ENCODE peak calls at places on chromosomes 5 and 9, in five cellular contexts. R is CD4-positive, alpha-beta memory T cell; W is heart left ventricle; H is AG04450; K is astrocyte of the spinal cord. Y is an unnamed sample.

GRCh38 chr5:79771387-79771786 is 81.8 kb downstream of the CMYA5 start:
- DNase-seq in R (no peak), W (no peak), H (no peak), K (peak; percentile 86), Y (peak; percentile 11)

GRCh38 chr9:137233143-137233980 is 2.7 kb downstream of the SLC34A3 start:
- DNase-seq in R (no peak), W (no peak), H (no peak), K (no peak), Y (no peak)

GRCh38 chr5:1431021-1431811 is 14.0 kb downstream of the SLC6A3 start:
- DNase-seq in R (no peak), W (no peak), H (no peak), K (no peak), Y (no peak)

GRCh38 chr9:95509851-95510529 is 6.8 kb downstream of the PTCH1 start:
- DNase-seq in R (no peak), W (peak; percentile 45), H (no peak), K (no peak), Y (peak; percentile 27)

GRCh38 chr9:130235558-130236435 is 29.8 kb upstream of the HMCN2 start:
- DNase-seq in R (no peak), W (peak; percentile 67), H (peak; percentile 13), K (peak; percentile 72), Y (peak; percentile 59)

GRCh38 chr5:37005946-37006540 is 129.5 kb downstream of the NIPBL start:
- DNase-seq in R (no peak), W (no peak), H (no peak), K (peak; percentile 41), Y (peak; percentile 36)

GRCh38 chr9:19998823-19999455 is 210.1 kb upstream of the SLC24A2 start:
- DNase-seq in R (no peak), W (no peak), H (no peak), K (peak; percentile 17), Y (no peak)

GRCh38 chr5:126101901-126102300 is 321.3 kb upstream of the GRAMD2B start:
- DNase-seq in R (no peak), W (no peak), H (no peak), K (no peak), Y (no peak)

GRCh38 chr5:117982691-117983090 is 1005.7 kb downstream of the DTWD2 start:
- DNase-seq in R (no peak), W (no peak), H (no peak), K (no peak), Y (no peak)

GRCh38 chr5:175235251-175235963 is 208.6 kb downstream of the DRD1 start:
- DNase-seq in R (no peak), W (no peak), H (no peak), K (peak; percentile 41), Y (peak; percentile 23)

GRCh38 chr5:137923856-137924255 is 34.6 kb downstream of the PKD2L2 start:
- DNase-seq in R (no peak), W (no peak), H (no peak), K (peak; percentile 10), Y (peak; percentile 45)

GRCh38 chr5:96703985-96704384 is 41.8 kb downstream of the CAST start:
- DNase-seq in R (no peak), W (no peak), H (no peak), K (no peak), Y (peak; percentile 54)

GRCh38 chr5:65100846-65101678 is 332.3 kb downstream of the CWC27 start:
- DNase-seq in R (no peak), W (peak; percentile 69), H (peak; percentile 72), K (peak; percentile 84), Y (peak; percentile 83)

GRCh38 chr9:89309608-89310485 is 1.1 kb upstream of the CKS2 start:
- DNase-seq in R (peak; percentile 46), W (no peak), H (no peak), K (no peak), Y (peak; percentile 43)

GRCh38 chr9:117414220-117414905 is 494 bp downstream of the ASTN2 start:
- DNase-seq in R (no peak), W (peak; percentile 36), H (no peak), K (no peak), Y (no peak)

GRCh38 chr5:142295084-142295758 is 29.6 kb downstream of the SPRY4 start:
- DNase-seq in R (no peak), W (peak; percentile 63), H (no peak), K (peak; percentile 35), Y (no peak)

GRCh38 chr5:81572201-81572600 is 178.3 kb upstream of the ACOT12 start:
- DNase-seq in R (no peak), W (no peak), H (no peak), K (no peak), Y (no peak)

GRCh38 chr9:2655411-2655901 is 33.9 kb downstream of the VLDLR start:
- DNase-seq in R (peak; percentile 54), W (no peak), H (peak; percentile 63), K (peak; percentile 96), Y (peak; percentile 71)

GRCh38 chr9:87379300-87379699 is 118.4 kb upstream of the DAPK1 start:
- DNase-seq in R (no peak), W (no peak), H (no peak), K (no peak), Y (no peak)

GRCh38 chr9:64773491-64773931 is 511.5 kb downstream of the FOXD4L5 start:
- DNase-seq in R (peak; percentile 5), W (no peak), H (no peak), K (peak; percentile 58), Y (no peak)

GRCh38 chr5:63022403-63022802 is 443.8 kb downstream of the LRRC70 start:
- DNase-seq in R (no peak), W (no peak), H (no peak), K (no peak), Y (no peak)

GRCh38 chr5:80146036-80146435 is 109.8 kb downstream of the SERINC5 start:
- DNase-seq in R (no peak), W (no peak), H (no peak), K (no peak), Y (no peak)

GRCh38 chr9:34957492-34958410 is at the start of gene PHF24:
- DNase-seq in R (peak; percentile 48), W (no peak), H (no peak), K (no peak), Y (no peak)
- H3K4me3 ChIP-seq in R (no peak within 1 kb of the TSS), W (peak within 1 kb of the TSS; percentile 73), H (peak within 1 kb of the TSS; percentile 25), K (no peak within 1 kb of the TSS), Y (peak within 1 kb of the TSS; percentile 23)

DNA sequence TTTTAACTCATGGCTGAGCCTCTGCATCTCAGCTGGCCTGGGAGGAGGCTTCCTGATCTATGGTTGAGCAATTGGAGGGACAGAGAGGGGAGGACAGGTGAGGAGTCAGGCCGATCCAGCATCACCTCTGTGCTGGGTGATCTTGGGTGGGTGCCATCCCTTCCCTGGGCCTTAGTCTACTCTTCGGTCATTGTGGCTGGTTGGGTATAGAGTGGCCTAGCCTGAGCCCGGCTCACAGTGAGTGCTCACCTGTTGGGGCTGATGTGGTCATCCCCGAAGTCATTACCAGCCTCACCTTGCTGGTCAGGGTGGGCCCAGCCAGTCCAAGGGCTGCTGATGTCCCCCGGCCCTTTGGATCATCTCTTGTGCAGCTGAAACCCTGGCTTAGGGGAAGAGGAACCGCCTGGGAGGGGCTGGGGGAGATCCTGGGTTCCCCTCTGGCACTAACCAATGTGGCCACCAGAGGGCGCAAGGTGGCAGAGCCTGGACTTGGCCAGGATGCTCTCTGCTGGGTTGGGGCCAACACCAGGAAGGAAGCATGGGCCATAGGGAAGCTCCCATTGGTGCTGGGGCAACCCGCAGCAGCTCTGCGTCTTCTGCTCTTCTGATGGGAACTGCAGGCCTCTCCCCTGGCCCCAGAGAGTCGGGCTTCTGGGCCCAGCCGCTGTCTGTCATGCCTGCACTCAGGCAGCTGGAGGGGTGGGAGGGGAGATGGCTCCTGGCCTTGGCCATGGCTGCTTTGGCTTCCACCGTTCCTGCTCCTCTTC is 17.3 kb upstream of the ODF2 start:
- DNase-seq in R (peak; percentile 60), W (peak; percentile 91), H (peak; percentile 56), K (peak; percentile 63), Y (peak; percentile 77)
- H3K4me3 ChIP-seq in R (no peak overlapping the region), W (no peak overlapping the region), H (no peak overlapping the region), K (no peak overlapping the region), Y (no peak overlapping the region)

DNA sequence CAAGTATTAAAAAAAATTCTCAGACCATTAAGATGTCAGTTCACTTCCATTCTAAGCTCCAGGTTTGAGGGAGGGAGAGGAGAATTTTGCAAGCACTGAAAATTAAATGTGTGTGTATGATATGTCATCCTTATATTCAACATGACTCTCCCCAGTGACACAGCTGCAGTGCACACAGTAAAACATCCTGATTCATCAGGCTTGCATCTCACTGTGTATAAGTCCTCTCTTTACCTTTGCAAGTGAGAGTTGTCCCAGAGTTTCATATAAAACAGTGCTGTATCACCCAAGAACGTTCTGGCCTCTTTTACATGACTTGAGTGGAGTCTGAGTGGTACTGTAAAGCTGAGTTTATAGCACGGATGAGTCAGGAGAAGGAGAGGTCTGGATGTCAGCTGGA is 50.0 kb downstream of the DMRT2 start:
- DNase-seq in R (no peak), W (no peak), H (no peak), K (no peak), Y (no peak)
- H3K4me3 ChIP-seq in R (no peak overlapping the region), W (no peak overlapping the region), H (no peak overlapping the region), K (no peak overlapping the region), Y (no peak overlapping the region)

DNA sequence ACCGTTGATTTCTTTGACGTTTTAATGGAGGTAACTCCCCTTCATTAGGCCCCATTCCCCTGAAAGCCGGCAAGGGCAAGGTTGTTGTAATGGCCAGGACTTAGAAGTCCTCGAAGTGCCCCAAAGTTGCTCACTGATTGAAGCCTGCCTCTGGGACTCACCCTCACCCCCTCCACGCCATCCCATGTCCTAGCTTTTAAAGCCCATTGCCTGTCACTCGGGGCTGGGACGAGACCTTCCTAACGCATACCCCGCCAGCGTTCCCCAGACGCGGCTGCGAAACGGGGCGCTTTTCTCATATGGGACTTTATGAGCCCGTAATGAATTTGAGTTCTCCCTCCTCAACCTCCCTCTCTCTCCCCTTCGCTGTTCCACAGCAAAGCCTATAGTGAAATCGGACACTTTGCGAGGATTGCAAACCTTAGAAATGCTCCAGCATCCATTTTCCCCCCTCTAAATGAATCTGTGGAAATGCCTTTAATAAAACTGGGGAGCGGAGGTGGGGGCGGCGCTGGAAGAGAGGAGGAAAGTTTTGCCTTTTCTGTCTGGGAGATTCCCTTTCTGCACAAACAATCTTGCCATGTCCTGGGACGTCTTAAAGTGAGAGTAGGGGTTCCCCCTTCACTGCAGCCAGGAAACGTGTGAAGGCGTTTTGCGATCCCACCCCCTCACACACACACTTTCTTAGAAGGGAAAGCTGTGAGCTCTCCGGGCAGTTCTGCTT is 1.5 kb downstream of the PAPPA start:
- DNase-seq in R (no peak), W (no peak), H (no peak), K (peak; percentile 72), Y (peak; percentile 86)
- H3K4me3 ChIP-seq in R (no peak overlapping the region), W (peak overlapping the region; percentile 64), H (peak overlapping the region; percentile 89), K (peak overlapping the region; percentile 48), Y (peak overlapping the region; percentile 90)